ENCODE peak calls at places on chromosomes 13 and 19, in five cellular contexts. One of them, this sample, is unnamed.

GRCh38 chr19:21593934-21594844 is 88.8 kb downstream of the ZNF429 start:
- DNase-seq in K562: peak
- DNase-seq in astrocyte of the cerebellum: no peak
- DNase-seq in ascending aorta: no peak
- DNase-seq in mucosa of descending colon: no peak
- DNase-seq in this sample: no peak

GRCh38 chr19:43743059-43743458 is 11.7 kb downstream of the SMG9 start:
- DNase-seq in K562: no peak
- DNase-seq in astrocyte of the cerebellum: no peak
- DNase-seq in ascending aorta: no peak
- DNase-seq in mucosa of descending colon: no peak
- DNase-seq in this sample: no peak

GRCh38 chr13:105196052-105196451 is 1339.4 kb downstream of the EFNB2 start:
- DNase-seq in K562: no peak
- DNase-seq in astrocyte of the cerebellum: peak
- DNase-seq in ascending aorta: no peak
- DNase-seq in mucosa of descending colon: no peak
- DNase-seq in this sample: peak

GRCh38 chr19:40443930-40444180 is 280 bp downstream of the SERTAD3 start:
- DNase-seq in K562: peak
- DNase-seq in astrocyte of the cerebellum: no peak
- DNase-seq in ascending aorta: no peak
- DNase-seq in mucosa of descending colon: no peak
- DNase-seq in this sample: no peak

GRCh38 chr13:22047082-22047784 is 376.4 kb downstream of the FGF9 start:
- DNase-seq in K562: no peak
- DNase-seq in astrocyte of the cerebellum: no peak
- DNase-seq in ascending aorta: no peak
- DNase-seq in mucosa of descending colon: no peak
- DNase-seq in this sample: peak

GRCh38 chr19:748274-748598 is 2.7 kb upstream of the MISP start:
- DNase-seq in K562: peak
- DNase-seq in astrocyte of the cerebellum: no peak
- DNase-seq in ascending aorta: no peak
- DNase-seq in mucosa of descending colon: peak
- DNase-seq in this sample: no peak

GRCh38 chr13:99803141-99803540 is 168.4 kb downstream of the ZIC5 start:
- DNase-seq in K562: no peak
- DNase-seq in astrocyte of the cerebellum: no peak
- DNase-seq in ascending aorta: no peak
- DNase-seq in mucosa of descending colon: no peak
- DNase-seq in this sample: no peak

GRCh38 chr13:73842621-73843020 is 291.6 kb downstream of the KLF12 start:
- DNase-seq in K562: no peak
- DNase-seq in astrocyte of the cerebellum: no peak
- DNase-seq in ascending aorta: no peak
- DNase-seq in mucosa of descending colon: no peak
- DNase-seq in this sample: no peak

GRCh38 chr19:48717059-48717395 is 2.5 kb downstream of the MAMSTR start:
- DNase-seq in K562: no peak
- DNase-seq in astrocyte of the cerebellum: no peak
- DNase-seq in ascending aorta: no peak
- DNase-seq in mucosa of descending colon: peak
- DNase-seq in this sample: no peak

GRCh38 chr19:18049390-18049789 is 37.3 kb downstream of the IL12RB1 start:
- DNase-seq in K562: no peak
- DNase-seq in astrocyte of the cerebellum: no peak
- DNase-seq in ascending aorta: peak
- DNase-seq in mucosa of descending colon: peak
- DNase-seq in this sample: no peak

GRCh38 chr13:96900992-96901391 is 93.3 kb downstream of the OXGR1 start:
- DNase-seq in K562: no peak
- DNase-seq in astrocyte of the cerebellum: no peak
- DNase-seq in ascending aorta: no peak
- DNase-seq in mucosa of descending colon: no peak
- DNase-seq in this sample: no peak

GRCh38 chr13:48817166-48817802 is 158.4 kb upstream of the FNDC3A start:
- DNase-seq in K562: no peak
- DNase-seq in astrocyte of the cerebellum: no peak
- DNase-seq in ascending aorta: no peak
- DNase-seq in mucosa of descending colon: no peak
- DNase-seq in this sample: no peak

GRCh38 chr13:97562962-97563361 is 129.0 kb downstream of the RAP2A start:
- DNase-seq in K562: no peak
- DNase-seq in astrocyte of the cerebellum: no peak
- DNase-seq in ascending aorta: no peak
- DNase-seq in mucosa of descending colon: no peak
- DNase-seq in this sample: no peak

GRCh38 chr13:33280550-33280905 is 5.0 kb downstream of the STARD13 start:
- DNase-seq in K562: no peak
- DNase-seq in astrocyte of the cerebellum: no peak
- DNase-seq in ascending aorta: no peak
- DNase-seq in mucosa of descending colon: no peak
- DNase-seq in this sample: no peak

GRCh38 chr19:34556500-34556899 is 74.9 kb downstream of the WTIP start:
- DNase-seq in K562: peak
- DNase-seq in astrocyte of the cerebellum: no peak
- DNase-seq in ascending aorta: no peak
- DNase-seq in mucosa of descending colon: no peak
- DNase-seq in this sample: no peak

GRCh38 chr13:25633108-25633507 is 261.3 kb downstream of the ATP8A2 start:
- DNase-seq in K562: no peak
- DNase-seq in astrocyte of the cerebellum: peak
- DNase-seq in ascending aorta: no peak
- DNase-seq in mucosa of descending colon: no peak
- DNase-seq in this sample: no peak

GRCh38 chr13:62510906-62511655 is 1095.4 kb upstream of the PCDH20 start:
- DNase-seq in K562: no peak
- DNase-seq in astrocyte of the cerebellum: no peak
- DNase-seq in ascending aorta: no peak
- DNase-seq in mucosa of descending colon: no peak
- DNase-seq in this sample: no peak

GRCh38 chr13:111368091-111368490 is 47.6 kb downstream of the TEX29 start:
- DNase-seq in K562: no peak
- DNase-seq in astrocyte of the cerebellum: no peak
- DNase-seq in ascending aorta: no peak
- DNase-seq in mucosa of descending colon: no peak
- DNase-seq in this sample: no peak

GRCh38 chr13:105670179-105671015 is 865.1 kb downstream of the EFNB2 start:
- DNase-seq in K562: no peak
- DNase-seq in astrocyte of the cerebellum: no peak
- DNase-seq in ascending aorta: no peak
- DNase-seq in mucosa of descending colon: no peak
- DNase-seq in this sample: peak

GRCh38 chr13:39783051-39783450 is 127.6 kb downstream of the COG6 start:
- DNase-seq in K562: no peak
- DNase-seq in astrocyte of the cerebellum: no peak
- DNase-seq in ascending aorta: no peak
- DNase-seq in mucosa of descending colon: no peak
- DNase-seq in this sample: no peak

GRCh38 chr19:14434543-14435319 is 1.6 kb downstream of the PKN1 start:
- DNase-seq in K562: peak
- DNase-seq in astrocyte of the cerebellum: peak
- DNase-seq in ascending aorta: peak
- DNase-seq in mucosa of descending colon: peak
- DNase-seq in this sample: no peak

GRCh38 chr19:1455336-1456120 is 5.6 kb downstream of the APC2 start:
- DNase-seq in K562: peak
- DNase-seq in astrocyte of the cerebellum: no peak
- DNase-seq in ascending aorta: no peak
- DNase-seq in mucosa of descending colon: peak
- DNase-seq in this sample: peak

GRCh38 chr19:35395762-35396199 is 24.9 kb downstream of the GPR42 start:
- DNase-seq in K562: no peak
- DNase-seq in astrocyte of the cerebellum: no peak
- DNase-seq in ascending aorta: no peak
- DNase-seq in mucosa of descending colon: peak
- DNase-seq in this sample: no peak

GRCh38 chr19:3538258-3538929 is 580 bp upstream of the TEKTIP1 start:
- DNase-seq in K562: no peak
- DNase-seq in astrocyte of the cerebellum: no peak
- DNase-seq in ascending aorta: no peak
- DNase-seq in mucosa of descending colon: no peak
- DNase-seq in this sample: no peak

GRCh38 chr13:60756306-60756705 is 359.3 kb downstream of the TDRD3 start:
- DNase-seq in K562: no peak
- DNase-seq in astrocyte of the cerebellum: no peak
- DNase-seq in ascending aorta: no peak
- DNase-seq in mucosa of descending colon: no peak
- DNase-seq in this sample: no peak

GRCh38 chr19:50921391-50922315 is 10.5 kb upstream of the KLK4 start:
- DNase-seq in K562: no peak
- DNase-seq in astrocyte of the cerebellum: no peak
- DNase-seq in ascending aorta: no peak
- DNase-seq in mucosa of descending colon: no peak
- DNase-seq in this sample: no peak

GRCh38 chr19:10726268-10726667 is 8.4 kb downstream of the DNM2 start:
- DNase-seq in K562: no peak
- DNase-seq in astrocyte of the cerebellum: no peak
- DNase-seq in ascending aorta: no peak
- DNase-seq in mucosa of descending colon: peak
- DNase-seq in this sample: no peak

GRCh38 chr19:39265321-39265916 is 2.8 kb upstream of the IFNL2 start:
- DNase-seq in K562: peak
- DNase-seq in astrocyte of the cerebellum: no peak
- DNase-seq in ascending aorta: no peak
- DNase-seq in mucosa of descending colon: no peak
- DNase-seq in this sample: no peak

DNA sequence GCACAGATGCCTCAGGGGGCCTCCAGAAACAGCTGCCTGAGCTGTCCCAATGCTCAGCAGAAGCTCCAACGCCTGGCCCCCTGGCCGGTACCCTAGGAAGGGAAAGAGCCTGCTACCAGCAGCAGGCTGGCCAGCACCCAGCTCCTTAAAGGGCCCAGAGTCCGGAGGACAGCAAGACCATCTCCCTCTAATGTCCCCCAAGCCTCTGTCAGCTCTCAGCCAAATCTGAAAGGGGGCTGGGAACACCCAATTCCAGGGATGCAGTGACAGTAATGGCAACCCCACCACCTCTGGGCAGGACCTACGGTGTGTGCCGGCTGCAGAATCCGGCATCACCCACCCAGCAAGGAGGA is 4.2 kb downstream of the PPP6R1 start:
- DNase-seq in K562: no peak
- DNase-seq in astrocyte of the cerebellum: no peak
- DNase-seq in ascending aorta: no peak
- DNase-seq in mucosa of descending colon: no peak
- DNase-seq in this sample: no peak
- H3K4me3 ChIP-seq in K562: no peak
- H3K4me3 ChIP-seq in astrocyte of the cerebellum: no peak
- H3K4me3 ChIP-seq in ascending aorta: peak
- H3K4me3 ChIP-seq in mucosa of descending colon: no peak
- H3K4me3 ChIP-seq in this sample: no peak

GRCh38 chr13:26719356-26719945 is 41.1 kb downstream of the GPR12 start:
- DNase-seq in K562: peak
- DNase-seq in astrocyte of the cerebellum: no peak
- DNase-seq in ascending aorta: no peak
- DNase-seq in mucosa of descending colon: no peak
- DNase-seq in this sample: no peak
- TF ChIP-seq CTCF in K562: no peak
- TF ChIP-seq CTCF in astrocyte of the cerebellum: no peak
- TF ChIP-seq CTCF in ascending aorta: no peak
- TF ChIP-seq CTCF in mucosa of descending colon: no peak
- TF ChIP-seq CTCF in this sample: peak

DNA sequence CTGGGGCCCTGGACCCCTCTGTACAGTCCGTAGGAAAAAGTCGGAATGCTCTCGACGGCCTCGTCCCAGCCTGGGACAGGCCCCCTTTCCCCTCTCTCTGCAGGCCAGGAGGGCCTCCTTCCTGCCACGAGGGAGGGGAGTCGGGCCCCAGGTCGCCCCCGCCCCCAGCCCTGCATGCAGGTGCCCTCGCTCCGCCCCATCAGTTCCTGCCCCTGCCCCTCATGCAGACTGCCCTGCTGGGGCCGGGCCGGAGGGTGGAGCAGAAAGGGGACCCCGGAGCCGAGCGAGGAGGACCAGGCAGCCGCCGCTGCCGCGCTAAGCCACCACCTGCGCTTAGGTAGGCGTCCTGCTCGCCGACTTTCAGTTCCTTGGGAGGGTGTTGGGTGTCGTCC is 7.3 kb downstream of the LYL1 start:
- DNase-seq in K562: no peak
- DNase-seq in astrocyte of the cerebellum: no peak
- DNase-seq in ascending aorta: peak
- DNase-seq in mucosa of descending colon: no peak
- DNase-seq in this sample: no peak
- H3K4me3 ChIP-seq in K562: no peak
- H3K4me3 ChIP-seq in astrocyte of the cerebellum: no peak
- H3K4me3 ChIP-seq in ascending aorta: peak
- H3K4me3 ChIP-seq in mucosa of descending colon: no peak
- H3K4me3 ChIP-seq in this sample: no peak

DNA sequence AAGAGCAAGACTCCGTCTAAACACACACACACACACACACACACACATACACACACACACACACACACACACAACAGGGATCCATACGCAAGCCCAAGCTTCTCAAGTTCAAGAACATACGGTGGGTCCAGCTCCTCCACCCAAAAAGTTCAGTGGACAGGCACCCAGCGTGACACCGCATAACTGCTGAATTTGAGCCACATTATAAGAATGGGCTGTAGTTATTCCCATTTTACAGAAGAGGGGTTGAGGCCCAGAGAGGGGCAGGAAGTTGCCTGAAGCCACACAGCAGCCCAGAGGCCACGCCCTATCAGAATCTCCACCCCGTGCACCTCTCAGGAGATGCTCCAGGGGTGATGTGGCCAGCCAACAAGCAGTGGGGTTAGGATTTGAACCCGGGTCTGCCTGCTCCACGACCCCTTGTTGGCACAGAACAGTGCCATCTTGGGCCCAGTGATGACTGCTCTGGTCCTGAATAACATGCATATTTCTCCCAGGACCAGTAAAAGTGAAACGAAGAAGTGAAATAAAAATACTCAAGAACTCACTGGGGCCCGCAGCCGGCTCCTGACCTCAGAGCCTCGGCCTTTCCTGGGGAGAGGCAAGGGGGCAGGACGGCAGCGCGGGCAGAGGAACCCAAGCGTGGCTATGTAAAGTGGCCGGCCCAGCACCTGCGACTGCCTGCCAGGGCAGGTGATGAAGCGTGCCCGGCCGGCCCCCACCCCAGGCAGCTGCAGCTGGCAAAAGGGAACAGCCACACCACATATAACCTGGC is 61.9 kb downstream of the AP1M1 start:
- DNase-seq in K562: no peak
- DNase-seq in astrocyte of the cerebellum: no peak
- DNase-seq in ascending aorta: no peak
- DNase-seq in mucosa of descending colon: peak
- DNase-seq in this sample: no peak
- TF ChIP-seq CTCF in K562: no peak
- TF ChIP-seq CTCF in astrocyte of the cerebellum: no peak
- TF ChIP-seq CTCF in ascending aorta: no peak
- TF ChIP-seq CTCF in mucosa of descending colon: no peak
- TF ChIP-seq CTCF in this sample: no peak